ENCODE peak calls at places on chromosomes 3 and 15, in nine cellular contexts. One of them, this sample, is unnamed. For H3K36me3 and H3K9me3, the result is how much of the 10 kb centered on the place peaks cover.

GRCh38 chr3:122681294-122682015 is 816 bp downstream of the PARP14 start:
- DNase-seq in cardiac muscle cell: no peak
- DNase-seq in adrenal gland: no peak
- DNase-seq in Panc1: no peak
- DNase-seq in BE2C: no peak
- DNase-seq in endothelial cell of umbilical vein: peak
- DNase-seq in CD4-positive, alpha-beta memory T cell: no peak
- DNase-seq in effector memory CD4-positive, alpha-beta T cell: no peak
- DNase-seq in naive thymus-derived CD4-positive, alpha-beta T cell: no peak
- DNase-seq in this sample: no peak

GRCh38 chr3:45978348-45978747 is 17.3 kb downstream of the FYCO1 start:
- DNase-seq in cardiac muscle cell: no peak
- DNase-seq in adrenal gland: no peak
- DNase-seq in Panc1: no peak
- DNase-seq in BE2C: no peak
- DNase-seq in endothelial cell of umbilical vein: no peak
- DNase-seq in CD4-positive, alpha-beta memory T cell: peak
- DNase-seq in effector memory CD4-positive, alpha-beta T cell: peak
- DNase-seq in naive thymus-derived CD4-positive, alpha-beta T cell: peak
- DNase-seq in this sample: no peak

GRCh38 chr3:105594219-105594618 is 227.5 kb downstream of the ALCAM start:
- DNase-seq in cardiac muscle cell: no peak
- DNase-seq in adrenal gland: no peak
- DNase-seq in Panc1: no peak
- DNase-seq in BE2C: no peak
- DNase-seq in endothelial cell of umbilical vein: no peak
- DNase-seq in CD4-positive, alpha-beta memory T cell: no peak
- DNase-seq in effector memory CD4-positive, alpha-beta T cell: no peak
- DNase-seq in naive thymus-derived CD4-positive, alpha-beta T cell: no peak
- DNase-seq in this sample: no peak

GRCh38 chr3:133662256-133662773 is 574 bp upstream of the TOPBP1 start:
- DNase-seq in cardiac muscle cell: peak
- DNase-seq in adrenal gland: no peak
- DNase-seq in Panc1: no peak
- DNase-seq in BE2C: no peak
- DNase-seq in endothelial cell of umbilical vein: peak
- DNase-seq in CD4-positive, alpha-beta memory T cell: no peak
- DNase-seq in effector memory CD4-positive, alpha-beta T cell: no peak
- DNase-seq in naive thymus-derived CD4-positive, alpha-beta T cell: no peak
- DNase-seq in this sample: peak

GRCh38 chr3:14156843-14157561 is 21.4 kb downstream of the XPC start:
- DNase-seq in cardiac muscle cell: no peak
- DNase-seq in adrenal gland: no peak
- DNase-seq in Panc1: no peak
- DNase-seq in BE2C: no peak
- DNase-seq in endothelial cell of umbilical vein: no peak
- DNase-seq in CD4-positive, alpha-beta memory T cell: no peak
- DNase-seq in effector memory CD4-positive, alpha-beta T cell: no peak
- DNase-seq in naive thymus-derived CD4-positive, alpha-beta T cell: no peak
- DNase-seq in this sample: no peak

GRCh38 chr3:148006508-148006907 is 597.3 kb downstream of the ZIC1 start:
- DNase-seq in cardiac muscle cell: peak
- DNase-seq in adrenal gland: no peak
- DNase-seq in Panc1: no peak
- DNase-seq in BE2C: no peak
- DNase-seq in endothelial cell of umbilical vein: no peak
- DNase-seq in CD4-positive, alpha-beta memory T cell: no peak
- DNase-seq in effector memory CD4-positive, alpha-beta T cell: no peak
- DNase-seq in naive thymus-derived CD4-positive, alpha-beta T cell: no peak
- DNase-seq in this sample: peak

GRCh38 chr3:151630938-151631417 is 102.7 kb upstream of the AADACL2 start:
- DNase-seq in cardiac muscle cell: peak
- DNase-seq in adrenal gland: no peak
- DNase-seq in Panc1: no peak
- DNase-seq in BE2C: no peak
- DNase-seq in endothelial cell of umbilical vein: no peak
- DNase-seq in CD4-positive, alpha-beta memory T cell: no peak
- DNase-seq in effector memory CD4-positive, alpha-beta T cell: no peak
- DNase-seq in naive thymus-derived CD4-positive, alpha-beta T cell: no peak
- DNase-seq in this sample: no peak

GRCh38 chr3:11356269-11356668 is 84.1 kb downstream of the ATG7 start:
- DNase-seq in cardiac muscle cell: peak
- DNase-seq in adrenal gland: no peak
- DNase-seq in Panc1: no peak
- DNase-seq in BE2C: no peak
- DNase-seq in endothelial cell of umbilical vein: no peak
- DNase-seq in CD4-positive, alpha-beta memory T cell: no peak
- DNase-seq in effector memory CD4-positive, alpha-beta T cell: no peak
- DNase-seq in naive thymus-derived CD4-positive, alpha-beta T cell: no peak
- DNase-seq in this sample: no peak

GRCh38 chr3:9500108-9501050 is 53.2 kb downstream of the LHFPL4 start:
- DNase-seq in cardiac muscle cell: peak
- DNase-seq in adrenal gland: peak
- DNase-seq in Panc1: no peak
- DNase-seq in BE2C: peak
- DNase-seq in endothelial cell of umbilical vein: peak
- DNase-seq in CD4-positive, alpha-beta memory T cell: peak
- DNase-seq in effector memory CD4-positive, alpha-beta T cell: peak
- DNase-seq in naive thymus-derived CD4-positive, alpha-beta T cell: peak
- DNase-seq in this sample: peak

GRCh38 chr3:9498781-9499180 is 54.8 kb downstream of the LHFPL4 start:
- DNase-seq in cardiac muscle cell: no peak
- DNase-seq in adrenal gland: no peak
- DNase-seq in Panc1: no peak
- DNase-seq in BE2C: no peak
- DNase-seq in endothelial cell of umbilical vein: no peak
- DNase-seq in CD4-positive, alpha-beta memory T cell: no peak
- DNase-seq in effector memory CD4-positive, alpha-beta T cell: no peak
- DNase-seq in naive thymus-derived CD4-positive, alpha-beta T cell: no peak
- DNase-seq in this sample: no peak

GRCh38 chr3:9501226-9501625 is 52.4 kb downstream of the LHFPL4 start:
- DNase-seq in cardiac muscle cell: no peak
- DNase-seq in adrenal gland: peak
- DNase-seq in Panc1: no peak
- DNase-seq in BE2C: no peak
- DNase-seq in endothelial cell of umbilical vein: no peak
- DNase-seq in CD4-positive, alpha-beta memory T cell: no peak
- DNase-seq in effector memory CD4-positive, alpha-beta T cell: no peak
- DNase-seq in naive thymus-derived CD4-positive, alpha-beta T cell: no peak
- DNase-seq in this sample: no peak

GRCh38 chr3:9497821-9498565 is 55.6 kb downstream of the LHFPL4 start:
- DNase-seq in cardiac muscle cell: no peak
- DNase-seq in adrenal gland: no peak
- DNase-seq in Panc1: no peak
- DNase-seq in BE2C: no peak
- DNase-seq in endothelial cell of umbilical vein: no peak
- DNase-seq in CD4-positive, alpha-beta memory T cell: no peak
- DNase-seq in effector memory CD4-positive, alpha-beta T cell: no peak
- DNase-seq in naive thymus-derived CD4-positive, alpha-beta T cell: no peak
- DNase-seq in this sample: peak

DNA sequence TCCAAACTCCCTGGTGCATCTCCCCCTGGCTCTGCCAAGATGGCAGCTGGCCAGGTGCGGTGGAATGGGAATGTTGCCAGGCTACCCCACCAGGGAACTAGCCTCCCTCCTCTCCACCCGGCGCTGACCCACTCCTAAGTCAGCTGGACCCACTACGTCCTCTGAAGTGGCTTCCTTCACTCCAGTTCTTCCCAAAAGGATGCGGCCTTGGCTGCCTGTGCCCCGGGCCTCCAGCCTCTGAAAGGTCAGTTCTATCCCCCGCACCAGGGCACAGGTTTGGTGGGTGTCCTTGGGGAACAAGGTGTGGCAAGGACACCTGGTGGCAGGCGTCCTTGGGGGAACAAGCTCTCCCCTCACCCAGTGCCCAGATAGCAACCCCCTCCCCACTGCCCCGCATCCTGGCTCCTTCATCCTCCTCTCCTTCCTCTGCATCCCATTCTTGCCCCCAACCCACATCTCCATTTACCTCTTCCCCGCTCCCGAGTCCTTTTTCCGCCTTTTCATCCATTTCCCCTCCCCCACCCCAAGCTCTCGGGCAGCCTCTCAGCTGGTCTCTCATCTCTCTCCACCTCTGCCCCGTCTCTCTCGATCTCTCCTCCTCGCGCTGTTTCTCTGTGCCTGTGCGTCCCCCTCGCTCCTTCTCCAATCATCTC is 54.0 kb downstream of the LHFPL4 start:
- DNase-seq in cardiac muscle cell: no peak
- DNase-seq in adrenal gland: no peak
- DNase-seq in Panc1: no peak
- DNase-seq in BE2C: no peak
- DNase-seq in endothelial cell of umbilical vein: no peak
- DNase-seq in CD4-positive, alpha-beta memory T cell: no peak
- DNase-seq in effector memory CD4-positive, alpha-beta T cell: no peak
- DNase-seq in naive thymus-derived CD4-positive, alpha-beta T cell: no peak
- DNase-seq in this sample: no peak
- H3K4me3 ChIP-seq in cardiac muscle cell: no peak
- H3K4me3 ChIP-seq in adrenal gland: no peak
- H3K4me3 ChIP-seq in Panc1: no peak
- H3K4me3 ChIP-seq in BE2C: no peak
- H3K4me3 ChIP-seq in endothelial cell of umbilical vein: no peak
- H3K4me3 ChIP-seq in CD4-positive, alpha-beta memory T cell: no peak
- H3K4me3 ChIP-seq in effector memory CD4-positive, alpha-beta T cell: no peak
- H3K4me3 ChIP-seq in naive thymus-derived CD4-positive, alpha-beta T cell: no peak
- H3K4me3 ChIP-seq in this sample: no peak

GRCh38 chr3:5197470-5198312 is 10.2 kb downstream of the EDEM1 start:
- DNase-seq in cardiac muscle cell: peak
- DNase-seq in adrenal gland: no peak
- DNase-seq in Panc1: no peak
- DNase-seq in BE2C: no peak
- DNase-seq in endothelial cell of umbilical vein: no peak
- DNase-seq in CD4-positive, alpha-beta memory T cell: peak
- DNase-seq in effector memory CD4-positive, alpha-beta T cell: peak
- DNase-seq in naive thymus-derived CD4-positive, alpha-beta T cell: peak
- DNase-seq in this sample: no peak

GRCh38 chr3:5197022-5197421 is 9.5 kb downstream of the EDEM1 start:
- DNase-seq in cardiac muscle cell: peak
- DNase-seq in adrenal gland: no peak
- DNase-seq in Panc1: no peak
- DNase-seq in BE2C: no peak
- DNase-seq in endothelial cell of umbilical vein: no peak
- DNase-seq in CD4-positive, alpha-beta memory T cell: no peak
- DNase-seq in effector memory CD4-positive, alpha-beta T cell: no peak
- DNase-seq in naive thymus-derived CD4-positive, alpha-beta T cell: no peak
- DNase-seq in this sample: no peak

GRCh38 chr3:5195605-5196004 is 8.1 kb downstream of the EDEM1 start:
- DNase-seq in cardiac muscle cell: no peak
- DNase-seq in adrenal gland: peak
- DNase-seq in Panc1: no peak
- DNase-seq in BE2C: no peak
- DNase-seq in endothelial cell of umbilical vein: no peak
- DNase-seq in CD4-positive, alpha-beta memory T cell: no peak
- DNase-seq in effector memory CD4-positive, alpha-beta T cell: no peak
- DNase-seq in naive thymus-derived CD4-positive, alpha-beta T cell: no peak
- DNase-seq in this sample: peak

GRCh38 chr3:5198986-5199731 is 11.7 kb downstream of the EDEM1 start:
- DNase-seq in cardiac muscle cell: no peak
- DNase-seq in adrenal gland: no peak
- DNase-seq in Panc1: no peak
- DNase-seq in BE2C: no peak
- DNase-seq in endothelial cell of umbilical vein: no peak
- DNase-seq in CD4-positive, alpha-beta memory T cell: no peak
- DNase-seq in effector memory CD4-positive, alpha-beta T cell: no peak
- DNase-seq in naive thymus-derived CD4-positive, alpha-beta T cell: no peak
- DNase-seq in this sample: no peak

DNA sequence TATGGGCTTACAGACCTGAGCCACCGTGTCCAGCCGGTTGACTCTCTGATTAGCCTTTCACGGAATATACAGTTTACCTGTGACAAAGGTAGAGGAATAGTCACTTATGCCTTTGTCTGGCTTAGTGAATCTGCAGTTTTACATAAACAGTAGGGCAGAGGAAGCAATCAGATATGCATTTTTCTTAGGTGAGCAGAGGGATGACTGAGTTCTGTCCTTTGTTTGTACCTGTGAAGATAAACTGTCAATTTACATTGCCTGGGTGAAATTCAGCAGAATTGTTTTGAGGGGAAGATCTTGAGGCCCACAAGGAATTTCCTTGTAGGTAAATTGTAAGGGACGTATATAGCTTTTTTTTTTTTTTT is 10.8 kb downstream of the EDEM1 start:
- DNase-seq in cardiac muscle cell: no peak
- DNase-seq in adrenal gland: no peak
- DNase-seq in Panc1: no peak
- DNase-seq in BE2C: no peak
- DNase-seq in endothelial cell of umbilical vein: no peak
- DNase-seq in CD4-positive, alpha-beta memory T cell: no peak
- DNase-seq in effector memory CD4-positive, alpha-beta T cell: no peak
- DNase-seq in naive thymus-derived CD4-positive, alpha-beta T cell: no peak
- DNase-seq in this sample: no peak
- H3K36me3 ChIP-seq in cardiac muscle cell: under half
- H3K36me3 ChIP-seq in adrenal gland: under half
- H3K36me3 ChIP-seq in Panc1: under half
- H3K36me3 ChIP-seq in BE2C: under half
- H3K36me3 ChIP-seq in endothelial cell of umbilical vein: under half
- H3K36me3 ChIP-seq in CD4-positive, alpha-beta memory T cell: under half
- H3K36me3 ChIP-seq in effector memory CD4-positive, alpha-beta T cell: under half
- H3K36me3 ChIP-seq in naive thymus-derived CD4-positive, alpha-beta T cell: under half
- H3K36me3 ChIP-seq in this sample: under half

GRCh38 chr15:69272139-69272538 is 26.6 kb upstream of the PAQR5 start:
- DNase-seq in cardiac muscle cell: peak
- DNase-seq in adrenal gland: no peak
- DNase-seq in Panc1: no peak
- DNase-seq in BE2C: no peak
- DNase-seq in endothelial cell of umbilical vein: no peak
- DNase-seq in CD4-positive, alpha-beta memory T cell: no peak
- DNase-seq in effector memory CD4-positive, alpha-beta T cell: no peak
- DNase-seq in naive thymus-derived CD4-positive, alpha-beta T cell: no peak
- DNase-seq in this sample: no peak

GRCh38 chr15:69275933-69276565 is 22.7 kb upstream of the PAQR5 start:
- DNase-seq in cardiac muscle cell: no peak
- DNase-seq in adrenal gland: no peak
- DNase-seq in Panc1: no peak
- DNase-seq in BE2C: no peak
- DNase-seq in endothelial cell of umbilical vein: no peak
- DNase-seq in CD4-positive, alpha-beta memory T cell: no peak
- DNase-seq in effector memory CD4-positive, alpha-beta T cell: no peak
- DNase-seq in naive thymus-derived CD4-positive, alpha-beta T cell: no peak
- DNase-seq in this sample: no peak

GRCh38 chr15:69271217-69271616 is 27.5 kb upstream of the PAQR5 start:
- DNase-seq in cardiac muscle cell: no peak
- DNase-seq in adrenal gland: no peak
- DNase-seq in Panc1: no peak
- DNase-seq in BE2C: no peak
- DNase-seq in endothelial cell of umbilical vein: no peak
- DNase-seq in CD4-positive, alpha-beta memory T cell: no peak
- DNase-seq in effector memory CD4-positive, alpha-beta T cell: no peak
- DNase-seq in naive thymus-derived CD4-positive, alpha-beta T cell: no peak
- DNase-seq in this sample: no peak

GRCh38 chr15:69277316-69277715 is 21.4 kb upstream of the PAQR5 start:
- DNase-seq in cardiac muscle cell: no peak
- DNase-seq in adrenal gland: no peak
- DNase-seq in Panc1: no peak
- DNase-seq in BE2C: no peak
- DNase-seq in endothelial cell of umbilical vein: no peak
- DNase-seq in CD4-positive, alpha-beta memory T cell: no peak
- DNase-seq in effector memory CD4-positive, alpha-beta T cell: no peak
- DNase-seq in naive thymus-derived CD4-positive, alpha-beta T cell: no peak
- DNase-seq in this sample: no peak

DNA sequence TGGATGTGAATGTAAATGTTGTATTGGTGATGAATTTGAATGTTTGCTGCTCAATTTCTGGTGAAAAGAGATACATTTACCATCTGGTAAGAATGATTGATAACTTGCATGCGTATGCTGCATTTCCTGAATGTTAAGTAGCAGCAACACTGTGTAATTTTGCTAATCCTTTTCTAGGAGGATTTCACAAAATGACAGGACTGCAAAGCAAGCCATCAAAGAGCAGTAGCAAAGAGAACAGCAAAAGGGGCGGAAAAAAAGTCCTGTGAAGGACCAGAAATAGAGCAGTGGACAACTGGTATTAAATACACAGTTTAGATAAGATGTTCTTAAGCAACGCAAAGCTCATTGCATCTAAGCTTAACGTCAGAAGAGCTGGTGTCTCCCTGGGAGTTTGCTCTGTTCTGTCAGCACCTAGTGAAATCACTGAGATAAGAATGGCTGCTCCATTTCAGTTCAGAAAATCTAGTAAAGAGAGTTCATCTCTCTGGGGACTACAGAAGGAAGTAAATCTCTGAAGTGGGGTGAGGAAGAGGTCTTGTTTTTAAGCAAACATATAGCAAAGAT is 23.5 kb upstream of the PAQR5 start:
- DNase-seq in cardiac muscle cell: peak
- DNase-seq in adrenal gland: no peak
- DNase-seq in Panc1: no peak
- DNase-seq in BE2C: no peak
- DNase-seq in endothelial cell of umbilical vein: no peak
- DNase-seq in CD4-positive, alpha-beta memory T cell: no peak
- DNase-seq in effector memory CD4-positive, alpha-beta T cell: no peak
- DNase-seq in naive thymus-derived CD4-positive, alpha-beta T cell: no peak
- DNase-seq in this sample: no peak
- H3K9me3 ChIP-seq in cardiac muscle cell: under half
- H3K9me3 ChIP-seq in adrenal gland: under half
- H3K9me3 ChIP-seq in Panc1: under half
- H3K9me3 ChIP-seq in BE2C: under half
- H3K9me3 ChIP-seq in endothelial cell of umbilical vein: under half
- H3K9me3 ChIP-seq in CD4-positive, alpha-beta memory T cell: under half
- H3K9me3 ChIP-seq in effector memory CD4-positive, alpha-beta T cell: under half
- H3K9me3 ChIP-seq in naive thymus-derived CD4-positive, alpha-beta T cell: under half
- H3K9me3 ChIP-seq in this sample: under half

DNA sequence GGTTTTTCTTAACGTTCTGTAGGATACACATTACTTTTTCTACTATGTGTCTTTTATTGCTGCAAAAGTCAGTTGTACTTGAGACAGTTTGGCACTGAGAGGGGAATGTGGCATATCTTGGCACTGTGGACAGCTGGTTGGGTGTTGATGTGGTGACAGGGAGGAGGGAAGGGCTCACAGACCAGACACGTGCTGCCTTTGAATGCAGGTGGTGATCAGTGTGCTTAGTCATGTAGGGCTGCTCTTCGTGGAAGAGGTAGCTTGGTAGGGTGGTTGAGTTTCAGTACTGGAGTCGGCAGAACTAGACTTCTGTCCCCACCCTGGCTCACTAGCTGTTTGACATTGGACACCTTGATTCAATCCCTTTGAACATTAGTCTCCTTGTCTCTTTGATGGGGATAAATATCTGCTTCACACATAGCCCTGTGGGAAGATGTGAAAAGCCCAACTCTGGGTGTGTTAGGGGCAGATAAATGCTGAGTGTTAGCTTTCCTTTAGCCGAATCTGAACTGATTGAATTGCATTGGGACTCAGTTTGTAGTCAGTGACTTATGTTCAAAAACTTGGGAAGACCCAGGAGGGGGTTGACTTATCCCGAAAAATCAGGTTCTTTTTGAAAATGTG is 108.4 kb downstream of the PTPRG start:
- DNase-seq in cardiac muscle cell: no peak
- DNase-seq in adrenal gland: no peak
- DNase-seq in Panc1: no peak
- DNase-seq in BE2C: no peak
- DNase-seq in endothelial cell of umbilical vein: no peak
- DNase-seq in CD4-positive, alpha-beta memory T cell: no peak
- DNase-seq in effector memory CD4-positive, alpha-beta T cell: no peak
- DNase-seq in naive thymus-derived CD4-positive, alpha-beta T cell: no peak
- DNase-seq in this sample: peak
- H3K4me3 ChIP-seq in cardiac muscle cell: no peak
- H3K4me3 ChIP-seq in adrenal gland: no peak
- H3K4me3 ChIP-seq in Panc1: no peak
- H3K4me3 ChIP-seq in BE2C: no peak
- H3K4me3 ChIP-seq in endothelial cell of umbilical vein: no peak
- H3K4me3 ChIP-seq in CD4-positive, alpha-beta memory T cell: no peak
- H3K4me3 ChIP-seq in effector memory CD4-positive, alpha-beta T cell: no peak
- H3K4me3 ChIP-seq in naive thymus-derived CD4-positive, alpha-beta T cell: no peak
- H3K4me3 ChIP-seq in this sample: no peak

This sample was measured in MG63.